ENCODE peak calls at places on chromosomes 2 and 18, in four cellular contexts. A, P, R and K are unnamed samples.

GRCh38 chr18:35890323-35890722 is 82.2 kb upstream of the RMP24 start:
- DNase-seq in A (no peak), P (no peak), R (no peak), K (no peak)

GRCh38 chr2:70954886-70955285 is 19.2 kb downstream of the ATP6V1B1 start:
- DNase-seq in A (no peak), P (no peak), R (no peak), K (no peak)

GRCh38 chr18:36711014-36711725 is 117.6 kb downstream of the TPGS2 start:
- DNase-seq in A (no peak), P (no peak), R (no peak), K (no peak)

GRCh38 chr2:148023861-148024260 is 3.0 kb downstream of the MBD5 start:
- DNase-seq in A (no peak), P (no peak), R (no peak), K (peak; percentile 5)

GRCh38 chr18:79905389-79905911 is 46.0 kb downstream of the SLC66A2 start:
- DNase-seq in A (no peak), P (no peak), R (peak; percentile 40), K (no peak)

GRCh38 chr2:144695661-144696060 is 175.7 kb upstream of the ZEB2 start:
- DNase-seq in A (no peak), P (no peak), R (no peak), K (no peak)

GRCh38 chr2:68908392-68908970 is 37.3 kb upstream of the BMP10 start:
- DNase-seq in A (peak; percentile 80), P (peak; percentile 87), R (peak; percentile 81), K (peak; percentile 85)

GRCh38 chr18:32735781-32736180 is 37.0 kb downstream of the KLHL14 start:
- DNase-seq in A (no peak), P (no peak), R (no peak), K (no peak)

GRCh38 chr2:44745922-44746321 is 195.6 kb upstream of the SIX3 start:
- DNase-seq in A (no peak), P (no peak), R (no peak), K (no peak)

GRCh38 chr2:147182260-147182659 is 662.6 kb upstream of the ACVR2A start:
- DNase-seq in A (no peak), P (peak; percentile 58), R (no peak), K (peak; percentile 68)

GRCh38 chr2:13005761-13006336 is 289.1 kb downstream of the TRIB2 start:
- DNase-seq in A (peak; percentile 63), P (no peak), R (no peak), K (no peak)

GRCh38 chr18:28961669-28962228 is 784.8 kb upstream of the CDH2 start:
- DNase-seq in A (peak; percentile 43), P (no peak), R (no peak), K (peak; percentile 3)

GRCh38 chr2:141029424-141030078 is 1101.3 kb downstream of the LRP1B start:
- DNase-seq in A (no peak), P (no peak), R (no peak), K (no peak)

GRCh38 chr2:228866044-228866443 is 405.0 kb downstream of the PID1 start:
- DNase-seq in A (no peak), P (no peak), R (no peak), K (no peak)

GRCh38 chr2:59726226-59726800 is 827.1 kb downstream of the BCL11A start:
- DNase-seq in A (no peak), P (no peak), R (no peak), K (no peak)

GRCh38 chr2:49021170-49021743 is 133.1 kb downstream of the FSHR start:
- DNase-seq in A (no peak), P (no peak), R (no peak), K (no peak)

GRCh38 chr2:117776888-117777287 is 37.6 kb upstream of the DDX18 start:
- DNase-seq in A (no peak), P (no peak), R (no peak), K (no peak)

DNA sequence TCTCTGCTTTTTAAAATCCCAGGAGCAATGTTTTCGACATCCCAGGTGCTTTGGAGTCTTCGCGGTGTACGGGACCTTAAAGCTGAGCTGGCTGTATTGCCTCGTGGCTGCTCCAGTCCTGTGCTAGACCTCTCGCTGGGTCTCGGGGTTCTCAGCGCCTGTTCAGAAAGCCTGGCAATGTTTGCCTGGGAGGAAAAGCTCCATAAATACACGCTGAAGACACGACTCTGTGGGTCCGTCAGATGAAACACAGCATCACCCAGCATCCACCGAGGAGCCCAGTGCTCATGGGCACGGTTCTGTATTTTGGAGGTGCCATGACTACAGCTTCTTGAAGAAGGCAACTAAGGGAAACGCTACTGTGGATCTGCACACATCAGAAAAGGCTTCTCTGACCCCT is 21.6 kb downstream of the MBP start:
- DNase-seq in A (no peak), P (no peak), R (no peak), K (no peak)
- H3K4me1 ChIP-seq in A (peaks cover 17% of the 10 kb centered on the region), P (peaks cover 88% of the 10 kb centered on the region), R (peaks cover 93% of the 10 kb centered on the region), K (peaks cover 22% of the 10 kb centered on the region)

GRCh38 chr2:226683196-226683595 is 116.4 kb downstream of the IRS1 start:
- DNase-seq in A (no peak), P (no peak), R (no peak), K (no peak)

GRCh38 chr2:226684563-226684959 is 115.1 kb downstream of the IRS1 start:
- DNase-seq in A (no peak), P (no peak), R (no peak), K (no peak)

GRCh38 chr2:226687641-226688253 is 111.9 kb downstream of the IRS1 start:
- DNase-seq in A (no peak), P (no peak), R (no peak), K (no peak)

GRCh38 chr2:226680674-226681073 is 118.9 kb downstream of the IRS1 start:
- DNase-seq in A (no peak), P (no peak), R (no peak), K (peak; percentile 83)

DNA sequence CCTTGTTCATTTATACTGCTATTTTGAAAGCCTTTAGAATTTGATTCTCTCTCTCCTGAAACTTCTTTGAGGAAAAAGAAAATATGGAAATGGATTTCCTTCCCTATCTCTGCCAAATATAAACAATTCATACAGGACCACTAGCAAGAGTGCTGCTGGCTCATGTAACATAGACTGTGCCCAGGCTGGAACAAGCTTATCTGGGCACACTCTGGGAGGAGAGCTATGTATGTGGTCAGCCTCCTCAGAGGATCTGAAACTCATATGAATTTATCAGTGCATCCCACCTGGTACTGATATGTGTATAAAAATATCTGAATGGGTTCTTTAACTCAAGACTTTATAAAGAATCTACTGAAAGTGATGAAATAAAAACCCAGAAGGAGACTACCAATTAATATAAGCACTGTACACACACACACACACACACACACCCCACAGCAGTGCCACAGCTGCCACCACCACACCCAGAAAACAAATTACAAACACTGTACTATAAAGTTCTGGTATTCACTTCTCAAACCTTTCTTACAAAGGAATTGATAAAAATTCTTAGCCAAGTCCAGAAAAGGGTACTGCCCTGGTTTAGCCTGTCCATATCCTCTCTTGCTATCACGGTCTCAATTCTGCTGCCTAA is 115.6 kb downstream of the IRS1 start:
- DNase-seq in A (no peak), P (peak; percentile 28), R (no peak), K (no peak)
- H3K4me1 ChIP-seq in A (no peaks in the 10 kb centered on the region), P (peaks cover 16% of the 10 kb centered on the region), R (no peaks in the 10 kb centered on the region), K (no peaks in the 10 kb centered on the region)

GRCh38 chr2:120743657-120744056 is 8.0 kb downstream of the GLI2 start:
- DNase-seq in A (no peak), P (no peak), R (no peak), K (no peak)
- H3K4me1 ChIP-seq in A (no peaks in the 10 kb centered on the region), P (peaks cover 27% of the 10 kb centered on the region), R (peaks cover 10% of the 10 kb centered on the region), K (no peaks in the 10 kb centered on the region)

DNA sequence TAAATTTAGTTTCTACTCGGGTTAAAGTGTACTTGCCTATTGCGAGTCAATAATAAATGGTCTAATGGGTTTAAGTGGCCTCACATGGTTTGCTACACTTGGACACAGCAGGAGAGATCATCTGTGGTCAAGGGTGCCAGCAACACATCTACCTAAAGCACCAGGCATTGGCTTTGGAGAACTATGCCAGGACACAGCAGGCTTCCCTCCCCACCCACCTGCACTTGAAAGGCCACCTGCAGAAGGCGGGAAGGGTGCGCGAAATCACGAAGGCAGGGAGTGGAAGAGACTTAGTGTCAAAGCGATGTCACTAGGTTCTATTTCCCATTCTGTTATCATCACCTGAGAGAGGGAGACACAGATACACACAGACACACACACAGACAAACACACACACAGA is 44.5 kb downstream of the MYT1L start:
- DNase-seq in A (no peak), P (no peak), R (no peak), K (no peak)
- H3K4me1 ChIP-seq in A (no peaks in the 10 kb centered on the region), P (no peaks in the 10 kb centered on the region), R (no peaks in the 10 kb centered on the region), K (no peaks in the 10 kb centered on the region)

DNA sequence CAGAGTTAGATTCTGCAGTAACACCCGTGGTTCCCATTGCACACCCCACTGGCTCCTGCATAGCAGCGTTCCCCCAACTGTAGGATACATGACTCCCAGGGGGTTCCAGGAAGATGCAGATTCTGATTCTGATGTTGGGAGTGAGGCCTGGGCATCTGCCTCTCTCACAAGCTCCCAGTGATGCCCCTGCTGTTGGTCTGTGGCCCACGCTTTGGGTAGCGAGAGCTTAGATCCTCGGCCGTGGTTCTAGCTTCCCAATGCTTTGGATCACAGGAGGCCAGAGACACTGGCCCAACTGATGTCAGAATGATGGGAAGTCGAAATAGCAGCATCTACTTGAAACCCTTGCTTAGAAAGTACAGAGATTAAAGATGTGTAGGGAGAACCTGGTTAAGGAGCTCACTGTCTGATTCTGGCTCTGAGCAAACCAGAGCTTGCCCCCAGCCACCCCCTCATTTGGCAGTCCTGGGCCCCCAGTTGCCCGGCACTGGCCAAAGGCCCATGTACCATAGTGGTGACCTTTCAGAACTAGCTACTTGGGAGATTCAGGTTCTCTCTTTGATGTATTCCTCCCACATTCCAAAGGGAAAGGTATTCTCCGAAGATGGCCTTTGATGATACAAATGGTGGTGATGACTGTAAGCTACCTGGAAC is 197.5 kb downstream of the FAM210A start:
- DNase-seq in A (no peak), P (no peak), R (no peak), K (no peak)
- H3K4me1 ChIP-seq in A (no peaks in the 10 kb centered on the region), P (peaks cover 9% of the 10 kb centered on the region), R (peaks cover 8% of the 10 kb centered on the region), K (no peaks in the 10 kb centered on the region)

DNA sequence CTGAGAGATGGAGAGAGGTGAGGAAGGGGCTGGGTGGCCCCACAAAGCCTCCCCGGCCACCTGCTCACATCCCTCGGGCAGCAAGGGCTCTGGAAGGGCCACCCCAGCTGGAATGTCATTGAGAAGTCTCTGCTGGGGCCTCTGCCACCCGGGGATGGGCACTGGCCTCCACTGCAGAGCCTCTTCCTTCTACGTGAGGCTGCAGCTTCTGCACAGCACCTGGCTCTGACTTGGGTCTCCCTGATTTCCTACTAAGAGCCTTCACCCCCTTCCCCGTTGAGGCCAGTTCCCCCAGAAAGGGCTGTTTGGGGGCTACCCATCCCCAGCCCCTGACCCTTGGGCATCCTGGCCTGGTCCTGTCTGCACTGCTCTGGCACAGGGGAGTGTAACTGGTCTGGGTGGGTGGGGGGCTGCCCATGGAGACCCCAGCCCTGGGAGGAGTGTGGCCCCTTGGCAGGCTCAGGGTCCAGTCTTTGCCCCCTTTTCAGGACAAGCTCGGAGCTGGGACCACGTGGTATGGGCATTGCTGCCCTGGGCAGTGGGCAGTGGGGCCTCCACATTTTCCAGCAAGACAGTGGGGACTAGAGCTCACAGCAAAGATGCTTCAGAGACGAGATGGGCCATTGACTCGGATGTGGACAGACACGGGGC is 5.6 kb downstream of the PDCD1 start:
- DNase-seq in A (no peak), P (no peak), R (no peak), K (no peak)
- H3K4me1 ChIP-seq in A (no peaks in the 10 kb centered on the region), P (peaks cover 4% of the 10 kb centered on the region), R (no peaks in the 10 kb centered on the region), K (no peaks in the 10 kb centered on the region)

DNA sequence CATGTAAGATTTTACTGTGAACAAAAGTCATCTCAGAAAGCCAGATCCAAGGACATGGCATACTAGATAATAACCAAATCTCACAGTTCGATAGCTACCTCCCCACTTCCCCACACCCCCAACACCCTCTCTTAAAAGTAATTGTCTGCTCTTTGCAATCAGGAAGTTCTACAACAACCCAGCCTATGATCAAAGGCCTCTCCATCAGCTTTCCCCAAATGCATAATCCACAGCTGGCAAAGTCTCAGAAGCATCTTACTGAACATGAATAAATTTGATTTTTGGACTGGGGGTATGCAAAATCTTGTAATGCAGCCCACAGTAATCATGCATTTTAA is 69.9 kb downstream of the ANKRD44 start:
- DNase-seq in A (no peak), P (no peak), R (no peak), K (no peak)
- H3K4me1 ChIP-seq in A (no peaks in the 10 kb centered on the region), P (peaks cover 27% of the 10 kb centered on the region), R (peaks cover 68% of the 10 kb centered on the region), K (no peaks in the 10 kb centered on the region)